ENCODE peak calls at places on chromosomes 3 and 15, in six cellular contexts. G is GM23248; D is NCI-H69; E is foreskin keratinocyte; F is stimulated activated CD8-positive, alpha-beta memory T cell treated with anti-CD3 and anti-CD28 coated beads, Interleukin-7, amount 100 ng/mL, for 1 hour; N is BJ. P is an unnamed sample.

GRCh38 chr3:126679831-126680677 is 24.0 kb upstream of the CHCHD6 start:
- DNase-seq in G (peak), F (no peak), D (no peak), N (no peak), E (no peak), P (no peak)

GRCh38 chr3:29186982-29187718 is 93.7 kb upstream of the RBMS3 start:
- DNase-seq in N (no peak), G (peak), E (peak), D (no peak), F (no peak), P (no peak)

GRCh38 chr3:170866499-170866898 is 3.5 kb downstream of the RPL22L1 start:
- DNase-seq in N (no peak), G (no peak), D (no peak), F (no peak), E (no peak), P (no peak)

GRCh38 chr3:3799173-3800075 is at the start of gene LRRN1:
- DNase-seq in D (peak), G (peak), N (no peak), F (peak), E (no peak), P (no peak)

GRCh38 chr3:177578488-177578887 is 381.2 kb upstream of the TBL1XR1 start:
- DNase-seq in G (no peak), E (no peak), N (no peak), F (no peak), D (no peak), P (no peak)

GRCh38 chr3:56981445-56982230 is 78.8 kb upstream of the SPATA12 start:
- DNase-seq in G (no peak), F (no peak), E (no peak), N (no peak), D (no peak), P (no peak)

GRCh38 chr3:195023989-195024388 is 247.0 kb downstream of the XXYLT1 start:
- DNase-seq in E (no peak), D (no peak), F (no peak), N (no peak), G (no peak), P (no peak)

GRCh38 chr3:64627471-64628321 is 60.1 kb downstream of the ADAMTS9 start:
- DNase-seq in G (no peak), E (no peak), N (no peak), D (no peak), F (no peak), P (no peak)

GRCh38 chr15:63283126-63283525 is 5.7 kb downstream of the APH1B start:
- DNase-seq in F (no peak), G (no peak), E (no peak), N (no peak), D (peak), P (no peak)

GRCh38 chr15:99239545-99240198 is 9.7 kb downstream of the TTC23 start:
- DNase-seq in G (no peak), E (no peak), N (no peak), D (peak), F (no peak), P (no peak)

GRCh38 chr15:33145447-33145846 is 49.1 kb downstream of the FMN1 start:
- DNase-seq in E (peak), D (peak), G (no peak), N (no peak), F (no peak), P (no peak)

GRCh38 chr3:61793056-61793455 is 231.7 kb downstream of the PTPRG start:
- DNase-seq in D (no peak), F (no peak), N (no peak), E (no peak), G (no peak), P (no peak)

GRCh38 chr3:48847053-48847585 is 555 bp downstream of the PRKAR2A start:
- DNase-seq in E (peak), G (peak), N (no peak), F (peak), D (peak), P (no peak)

GRCh38 chr3:160050019-160050418 is 61.4 kb downstream of the IL12A start:
- DNase-seq in G (no peak), F (no peak), N (no peak), D (no peak), E (no peak), P (no peak)

GRCh38 chr3:100928638-100929428 is 64.4 kb downstream of the ABI3BP start:
- DNase-seq in N (no peak), G (peak), D (no peak), F (no peak), E (peak), P (no peak)

GRCh38 chr3:28808068-28808467 is 459.4 kb upstream of the AZI2 start:
- DNase-seq in E (no peak), F (no peak), G (no peak), N (no peak), D (no peak), P (no peak)

GRCh38 chr15:63023351-63023945 is 19.1 kb upstream of the TPM1 start:
- DNase-seq in N (peak), G (peak), E (peak), F (no peak), D (no peak), P (no peak)

GRCh38 chr3:139906441-139906840 is 28.5 kb upstream of the CLSTN2 start:
- DNase-seq in D (no peak), F (no peak), G (peak), E (peak), N (no peak), P (no peak)

GRCh38 chr3:25455316-25456232 is 27.5 kb downstream of the RARB start:
- DNase-seq in F (no peak), E (no peak), N (peak), G (peak), D (peak), P (no peak)

GRCh38 chr3:157238527-157238926 is 78.6 kb upstream of the CCNL1 start:
- DNase-seq in N (no peak), E (no peak), D (no peak), F (no peak), G (no peak), P (no peak)

GRCh38 chr15:100426893-100427292 is 85.1 kb upstream of the ADAMTS17 start:
- DNase-seq in E (no peak), G (no peak), N (no peak), F (no peak), D (no peak), P (no peak)

GRCh38 chr3:10023587-10024310 is 2.5 kb upstream of the FANCD2 start:
- DNase-seq in G (peak), E (peak), F (no peak), N (peak), D (no peak), P (no peak)